ENCODE peak calls at places on chromosomes 6 and 20, in nine cellular contexts. K is GM13977, J is smooth muscle cell of the brain vasculature, M is GM12892, L is left ventricle myocardium inferior, D is KBM-7, H is lung microvascular endothelial cell, W is GM12865, Z is NCI-H1436. E is an unnamed sample.

GRCh38 chr6:27478141-27478705 is 5.3 kb upstream of the ZNF184 start:
- DNase-seq in K (peak; percentile 27), J (no peak), L (no peak), D (peak; percentile 11), Z (no peak), H (peak; percentile 4), M (no peak), W (peak; percentile 39), E (no peak)

GRCh38 chr20:22390543-22390903 is 193.8 kb downstream of the FOXA2 start:
- DNase-seq in W (no peak), H (no peak), Z (no peak), L (no peak), M (no peak), D (no peak), J (no peak), K (no peak), E (no peak)

GRCh38 chr6:151502499-151502898 is 8.7 kb downstream of the CCDC170 start:
- DNase-seq in L (no peak), W (no peak), K (no peak), Z (no peak), M (no peak), D (no peak), J (no peak), H (peak; percentile 69), E (no peak)

GRCh38 chr6:138772596-138773176 is 883 bp upstream of the CCDC28A start:
- DNase-seq in D (no peak), K (no peak), M (no peak), W (peak; percentile 15), J (no peak), H (no peak), L (no peak), Z (no peak), E (no peak)

GRCh38 chr6:163354779-163355431 is 59.6 kb upstream of the QKI start:
- DNase-seq in D (peak; percentile 77), W (no peak), L (peak; percentile 73), K (no peak), M (no peak), H (peak; percentile 55), J (no peak), Z (no peak), E (peak; percentile 71)

GRCh38 chr6:163324928-163325784 is 89.4 kb upstream of the QKI start:
- DNase-seq in L (peak; percentile 51), Z (no peak), M (no peak), W (no peak), K (no peak), D (no peak), H (no peak), J (no peak), E (peak; percentile 68)

GRCh38 chr6:12391472-12391871 is 101.3 kb downstream of the EDN1 start:
- DNase-seq in J (no peak), M (no peak), L (no peak), Z (no peak), D (no peak), H (no peak), W (no peak), K (no peak), E (no peak)

GRCh38 chr6:87483929-87484328 is 11.2 kb downstream of the SLC35A1 start:
- DNase-seq in K (no peak), L (no peak), H (no peak), M (no peak), W (peak; percentile 37), J (no peak), Z (no peak), D (peak; percentile 26), E (no peak)

GRCh38 chr6:116400376-116400775 is 29.6 kb downstream of the DSE start:
- DNase-seq in J (no peak), L (no peak), D (no peak), M (no peak), Z (no peak), H (no peak), K (no peak), W (no peak), E (no peak)

GRCh38 chr6:47780510-47781356 is 1.1 kb upstream of the OPN5 start:
- DNase-seq in J (peak; percentile 31), D (peak; percentile 74), K (peak; percentile 38), H (peak; percentile 80), Z (peak; percentile 54), W (peak; percentile 64), M (no peak), L (no peak), E (no peak)

GRCh38 chr6:2970753-2971419 is 481 bp downstream of the SERPINB6 start:
- DNase-seq in Z (no peak), M (peak; percentile 37), H (peak; percentile 56), D (peak; percentile 39), W (peak; percentile 20), L (peak; percentile 84), K (peak; percentile 60), J (no peak), E (peak; percentile 86)

GRCh38 chr6:149015224-149015876 is 268.5 kb downstream of the UST start:
- DNase-seq in M (no peak), W (no peak), J (no peak), D (no peak), L (no peak), Z (no peak), K (no peak), H (peak; percentile 24), E (no peak)

GRCh38 chr20:45098096-45098773 is 2.7 kb downstream of the KCNS1 start:
- DNase-seq in D (no peak), K (peak; percentile 47), Z (no peak), M (no peak), H (peak; percentile 22), W (peak; percentile 18), J (no peak), L (no peak), E (no peak)

GRCh38 chr6:6696867-6697531 is 108.5 kb downstream of the LY86 start:
- DNase-seq in L (peak; percentile 61), M (peak; percentile 35), D (peak; percentile 95), W (peak; percentile 71), H (peak; percentile 88), J (no peak), Z (peak; percentile 43), K (peak; percentile 49), E (peak; percentile 56)

GRCh38 chr20:3712279-3712873 is at the start of gene SIGLEC1:
- DNase-seq in J (no peak), K (no peak), W (no peak), M (no peak), D (peak; percentile 79), H (no peak), Z (no peak), L (peak; percentile 70), E (peak; percentile 87)